ENCODE peak calls at places on chromosome 17, in seven cellular contexts. X, G, V, D, L, W and F are unnamed samples.

GRCh38 chr17:41464173-41464572 is 3.0 kb downstream of the KRT32 start:
- DNase-seq in G (no peak), X (no peak), V (no peak), L (no peak), W (no peak), D (no peak), F (no peak)

GRCh38 chr17:75047398-75048098 is 523 bp downstream of the KCTD2 start:
- DNase-seq in D (no peak), W (peak), L (peak), V (peak), G (peak), X (peak), F (no peak)

GRCh38 chr17:66687570-66688284 is 147.2 kb upstream of the CACNG5 start:
- DNase-seq in X (no peak), D (no peak), G (no peak), W (no peak), L (no peak), V (no peak), F (no peak)

GRCh38 chr17:28293994-28294393 is 25.0 kb upstream of the TMEM97 start:
- DNase-seq in W (no peak), D (no peak), V (no peak), G (no peak), L (no peak), X (no peak), F (no peak)

GRCh38 chr17:78933959-78934568 is 8.9 kb upstream of the TIMP2 start:
- DNase-seq in W (no peak), D (peak), L (no peak), V (peak), G (no peak), X (peak), F (no peak)

GRCh38 chr17:31156326-31156725 is 61.5 kb downstream of the NF1 start:
- DNase-seq in W (no peak), G (no peak), X (no peak), L (no peak), D (no peak), V (no peak), F (no peak)

GRCh38 chr17:14557482-14557881 is 256.6 kb downstream of the HS3ST3B1 start:
- DNase-seq in X (no peak), G (no peak), D (no peak), L (no peak), W (no peak), V (no peak), F (no peak)

GRCh38 chr17:1820518-1821252 is 9.0 kb downstream of the SMYD4 start:
- DNase-seq in W (peak), G (peak), D (no peak), X (peak), L (no peak), V (no peak), F (no peak)

GRCh38 chr17:41111151-41111885 is 6.1 kb downstream of the KRTAP4-9 start:
- DNase-seq in V (no peak), G (no peak), W (no peak), D (no peak), X (no peak), L (no peak), F (no peak)